ENCODE peak calls at places on chromosome 16, in six cellular contexts. M, F, C, B, E and L are unnamed samples.

GRCh38 chr16:10619271-10619849 is 39.0 kb upstream of the EMP2 start:
- DNase-seq in M (peak; percentile 69), F (peak; percentile 23), C (no peak), B (no peak), E (peak; percentile 35), L (peak; percentile 75)

GRCh38 chr16:16021020-16021419 is 71.6 kb downstream of the ABCC1 start:
- DNase-seq in M (no peak), F (no peak), C (no peak), B (no peak), E (no peak), L (no peak)

GRCh38 chr16:86432691-86433090 is 77.6 kb upstream of the FOXF1 start:
- DNase-seq in M (no peak), F (no peak), C (no peak), B (no peak), E (no peak), L (no peak)

GRCh38 chr16:381788-382717 is at the start of gene PGAP6:
- DNase-seq in M (peak; percentile 83), F (peak; percentile 82), C (peak; percentile 42), B (peak; percentile 65), E (peak; percentile 43), L (peak; percentile 76)

GRCh38 chr16:56989988-56990387 is 631 bp downstream of the NLRC5 start:
- DNase-seq in M (no peak), F (no peak), C (no peak), B (no peak), E (no peak), L (no peak)

GRCh38 chr16:66562409-66562808 is 3.8 kb upstream of the CMTM1 start:
- DNase-seq in M (no peak), F (no peak), C (no peak), B (no peak), E (no peak), L (no peak)

GRCh38 chr16:57528499-57529323 is 7.7 kb downstream of the CCDC102A start:
- DNase-seq in M (no peak), F (no peak), C (no peak), B (no peak), E (peak; percentile 63), L (no peak)

GRCh38 chr16:56279132-56279531 is 87.8 kb downstream of the GNAO1 start:
- DNase-seq in M (no peak), F (no peak), C (no peak), B (peak; percentile 45), E (no peak), L (no peak)

GRCh38 chr16:87126403-87127025 is 190.7 kb downstream of the C16orf95 start:
- DNase-seq in M (no peak), F (no peak), C (no peak), B (no peak), E (no peak), L (no peak)